ENCODE peak calls at places on chromosomes 6 and 20, in seven cellular contexts. K is stomach, B is H1, E is transverse colon, X is prostate gland, D is testis, R is body of pancreas. C is an unnamed sample.

GRCh38 chr6:163151212-163151611 is 263.3 kb upstream of the QKI start:
- DNase-seq in K (no peak), B (no peak), E (no peak), X (no peak), D (no peak), R (no peak), C (no peak)

GRCh38 chr20:50110141-50111047 is 2.6 kb downstream of the UBE2V1 start:
- DNase-seq in K (peak), B (no peak), E (peak), X (no peak), D (no peak), R (peak), C (peak)

GRCh38 chr20:36051318-36052116 is 83.1 kb downstream of the CNBD2 start:
- DNase-seq in K (no peak), B (no peak), E (no peak), X (no peak), D (no peak), R (no peak), C (peak)

GRCh38 chr6:90362273-90362672 is 65.6 kb upstream of the BACH2 start:
- DNase-seq in K (no peak), B (no peak), E (no peak), X (no peak), D (no peak), R (no peak), C (no peak)

GRCh38 chr20:60408435-60408834 is 450.2 kb downstream of the CDH26 start:
- DNase-seq in K (no peak), B (no peak), E (no peak), X (no peak), D (no peak), R (no peak), C (no peak)

GRCh38 chr6:125107896-125108295 is 45.7 kb upstream of the TPD52L1 start:
- DNase-seq in K (no peak), B (no peak), E (no peak), X (no peak), D (no peak), R (no peak), C (no peak)

GRCh38 chr20:38125157-38126056 is 39.7 kb downstream of the TGM2 start:
- DNase-seq in K (peak), B (no peak), E (peak), X (peak), D (peak), R (peak), C (no peak)

GRCh38 chr6:12992770-12993169 is 276.2 kb downstream of the PHACTR1 start:
- DNase-seq in K (no peak), B (no peak), E (no peak), X (no peak), D (no peak), R (peak), C (no peak)

GRCh38 chr6:143225929-143226328 is 165.2 kb downstream of the AIG1 start:
- DNase-seq in K (no peak), B (no peak), E (no peak), X (no peak), D (no peak), R (no peak), C (no peak)

GRCh38 chr6:9523462-9523861 is 891.4 kb downstream of the TFAP2A start:
- DNase-seq in K (no peak), B (no peak), E (no peak), X (no peak), D (no peak), R (no peak), C (no peak)

GRCh38 chr6:79737172-79737571 is 106.0 kb downstream of the SH3BGRL2 start:
- DNase-seq in K (no peak), B (no peak), E (peak), X (peak), D (peak), R (no peak), C (no peak)

GRCh38 chr6:148509789-148510581 is 167.3 kb downstream of the SASH1 start:
- DNase-seq in K (no peak), B (no peak), E (peak), X (no peak), D (peak), R (no peak), C (peak)

GRCh38 chr20:14853079-14853478 is 515.7 kb upstream of the FLRT3 start:
- DNase-seq in K (no peak), B (no peak), E (no peak), X (no peak), D (no peak), R (no peak), C (no peak)

GRCh38 chr6:90397929-90398674 is 101.5 kb upstream of the BACH2 start:
- DNase-seq in K (no peak), B (no peak), E (no peak), X (no peak), D (no peak), R (peak), C (peak)

GRCh38 chr6:1798303-1798964 is 188.7 kb downstream of the FOXC1 start:
- DNase-seq in K (no peak), B (no peak), E (no peak), X (no peak), D (no peak), R (no peak), C (no peak)

GRCh38 chr6:1797801-1798200 is 188.1 kb downstream of the FOXC1 start:
- DNase-seq in K (no peak), B (no peak), E (no peak), X (no peak), D (no peak), R (no peak), C (no peak)

GRCh38 chr6:1792989-1793388 is 183.3 kb downstream of the FOXC1 start:
- DNase-seq in K (no peak), B (no peak), E (peak), X (no peak), D (no peak), R (peak), C (peak)

GRCh38 chr6:1796706-1797529 is 187.2 kb downstream of the FOXC1 start:
- DNase-seq in K (no peak), B (no peak), E (peak), X (no peak), D (no peak), R (peak), C (no peak)

DNA sequence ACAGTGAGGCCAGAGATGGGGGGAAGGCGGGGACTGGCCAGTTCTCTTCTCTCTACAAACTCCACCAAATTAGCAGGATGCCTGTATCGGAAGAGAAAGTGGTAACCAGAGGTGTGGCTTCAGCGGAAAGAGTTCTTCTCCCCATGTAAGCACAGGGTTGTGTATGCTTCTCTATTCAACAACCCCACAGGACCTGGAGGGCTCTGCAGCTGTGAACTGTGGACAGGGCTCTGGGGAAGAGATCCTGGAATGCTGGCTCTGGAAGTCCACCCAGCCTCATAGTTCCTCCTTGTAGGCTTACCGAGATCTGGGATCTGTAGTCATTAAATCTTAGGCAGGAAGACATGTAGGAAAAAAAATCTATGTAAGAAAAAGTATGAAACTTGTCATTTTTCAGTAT is 186.2 kb downstream of the FOXC1 start:
- DNase-seq in K (no peak), B (no peak), E (no peak), X (no peak), D (no peak), R (no peak), C (no peak)
- TF ChIP-seq POLR2A in K (no peak), B (no peak), E (no peak), X (no peak), D (no peak), R (no peak), C (no peak)

DNA sequence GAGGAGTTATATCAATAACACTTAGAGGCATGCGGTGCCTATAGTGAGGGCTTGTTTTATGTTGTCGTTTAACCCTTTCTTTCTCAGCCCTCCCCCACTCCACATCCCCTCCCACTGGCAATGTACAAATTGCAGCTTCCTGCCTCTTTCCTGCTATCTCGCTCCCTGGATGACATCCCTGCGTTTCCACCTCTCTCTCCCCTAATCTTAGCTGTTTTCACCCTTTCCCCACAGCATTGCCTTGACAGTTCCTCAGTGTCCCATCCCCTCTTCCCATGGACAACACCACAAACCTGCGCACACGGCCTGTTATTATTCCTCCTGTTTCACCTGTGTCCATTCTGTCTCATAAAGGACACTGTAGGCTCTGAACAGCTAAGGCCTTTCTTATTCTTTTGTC is 34.5 kb downstream of the MYB start:
- DNase-seq in K (no peak), B (no peak), E (no peak), X (no peak), D (no peak), R (no peak), C (no peak)
- TF ChIP-seq POLR2A in K (no peak), B (no peak), E (no peak), X (no peak), D (no peak), R (no peak), C (no peak)

DNA sequence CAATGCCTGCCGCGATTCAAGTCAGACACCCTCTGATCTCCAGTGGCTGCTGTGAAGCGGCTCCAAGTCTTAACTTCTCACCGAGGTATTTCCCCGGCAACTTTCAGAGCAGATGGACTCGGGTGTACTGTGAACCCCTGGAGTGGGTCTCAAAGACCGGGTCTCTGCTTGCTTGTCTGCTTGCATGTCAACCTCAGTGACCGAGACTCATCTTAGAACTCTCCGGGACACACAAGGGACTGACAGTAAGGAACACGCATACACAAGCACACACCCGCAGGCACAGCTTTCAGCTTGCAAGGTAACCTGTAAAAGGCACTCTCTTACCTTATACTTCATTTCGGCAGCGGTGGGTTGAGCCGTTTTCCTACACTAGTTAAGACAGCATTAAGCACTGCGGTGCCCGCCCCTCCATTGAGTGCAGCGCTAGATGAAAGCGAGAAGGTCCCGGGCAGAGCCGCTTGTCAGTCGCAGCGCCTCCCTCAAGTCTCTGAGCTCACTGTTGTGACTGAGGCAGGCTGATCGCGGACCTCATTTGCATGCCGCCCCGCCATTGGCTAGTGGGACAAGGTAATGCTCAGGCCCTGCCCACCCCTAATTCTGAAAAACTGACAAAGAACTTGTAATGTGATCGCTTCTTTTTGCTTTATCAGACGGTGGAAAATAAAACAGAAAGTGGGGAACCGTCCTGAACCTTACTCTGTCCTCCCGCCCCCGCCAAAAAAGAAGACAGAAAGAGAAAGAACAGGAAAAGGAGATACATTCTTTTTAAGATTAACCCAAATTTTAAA is at the start of gene NEDD9:
- DNase-seq in K (peak), B (peak), E (peak), X (peak), D (peak), R (peak), C (peak)
- TF ChIP-seq POLR2A in K (no peak), B (peak), E (peak), X (peak), D (peak), R (peak), C (peak)

DNA sequence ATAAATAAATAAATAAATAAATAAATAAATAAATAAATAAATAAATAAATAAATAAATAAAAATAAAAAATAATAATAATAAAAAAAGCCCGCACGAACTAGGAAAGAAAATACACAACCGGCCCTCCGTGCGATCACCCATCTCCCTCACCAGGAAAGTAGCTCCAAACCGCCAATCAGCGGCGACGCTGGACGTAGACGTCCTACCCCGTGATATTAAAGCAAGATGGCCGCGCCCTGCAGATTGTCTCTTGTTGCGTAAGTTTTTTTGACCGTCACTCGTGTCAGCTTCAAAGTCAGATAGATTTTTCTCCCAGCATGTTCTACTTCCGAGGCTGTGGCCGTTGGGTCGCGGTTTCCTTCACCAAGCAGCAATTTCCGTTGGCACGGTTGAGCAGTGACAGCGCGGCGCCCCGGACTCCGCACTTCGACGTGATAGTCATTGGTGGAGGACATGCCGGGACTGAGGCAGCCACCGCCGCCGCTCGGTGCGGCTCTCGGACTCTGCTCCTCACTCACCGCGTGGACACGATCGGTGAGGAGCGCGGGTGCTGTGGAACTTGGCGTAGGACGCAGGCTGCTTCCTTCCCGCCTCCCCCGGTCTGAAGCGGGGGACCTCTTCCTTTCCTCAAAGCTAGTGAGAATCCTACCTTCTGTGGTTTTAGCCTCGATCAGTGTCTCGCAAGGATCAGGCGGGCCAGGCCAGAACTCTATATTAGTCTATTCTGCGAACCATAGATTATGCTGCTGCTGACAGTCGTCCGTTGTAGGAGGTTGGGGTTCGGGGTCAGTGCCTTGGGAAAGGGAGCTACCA is at the start of gene MTO1:
- DNase-seq in K (peak), B (no peak), E (peak), X (peak), D (peak), R (peak), C (peak)
- TF ChIP-seq POLR2A in K (no peak), B (peak), E (peak), X (no peak), D (no peak), R (no peak), C (peak)

GRCh38 chr6:11462742-11463414 is 74.7 kb upstream of the TMEM170B start:
- DNase-seq in K (no peak), B (no peak), E (no peak), X (no peak), D (no peak), R (no peak), C (no peak)

GRCh38 chr6:11459002-11459658 is 78.4 kb upstream of the TMEM170B start:
- DNase-seq in K (no peak), B (no peak), E (no peak), X (no peak), D (no peak), R (no peak), C (no peak)

GRCh38 chr6:11460837-11461661 is 76.5 kb upstream of the TMEM170B start:
- DNase-seq in K (no peak), B (no peak), E (no peak), X (no peak), D (no peak), R (no peak), C (no peak)

GRCh38 chr6:11458509-11458908 is 79.0 kb upstream of the TMEM170B start:
- DNase-seq in K (no peak), B (no peak), E (no peak), X (no peak), D (no peak), R (no peak), C (no peak)

GRCh38 chr6:11460001-11460668 is 77.4 kb upstream of the TMEM170B start:
- DNase-seq in K (no peak), B (no peak), E (no peak), X (no peak), D (peak), R (no peak), C (no peak)
- TF ChIP-seq POLR2A in K (no peak), B (no peak), E (no peak), X (no peak), D (no peak), R (no peak), C (no peak)

GRCh38 chr20:59042796-59043621 is 423 bp upstream of the PRELID3B start:
- DNase-seq in K (peak), B (peak), E (peak), X (peak), D (peak), R (peak), C (peak)
- TF ChIP-seq POLR2A in K (no peak), B (no peak), E (no peak), X (no peak), D (no peak), R (no peak), C (peak)

GRCh38 chr20:57372581-57373350 is 18.4 kb upstream of the RBM38 start:
- DNase-seq in K (no peak), B (no peak), E (no peak), X (no peak), D (no peak), R (no peak), C (no peak)

GRCh38 chr20:57369601-57370000 is 18.5 kb downstream of the RAE1 start:
- DNase-seq in K (no peak), B (no peak), E (no peak), X (no peak), D (no peak), R (no peak), C (no peak)

GRCh38 chr20:57371363-57371762 is 19.8 kb upstream of the RBM38 start:
- DNase-seq in K (no peak), B (no peak), E (no peak), X (no peak), D (no peak), R (no peak), C (no peak)

GRCh38 chr20:57372157-57372556 is 19.0 kb upstream of the RBM38 start:
- DNase-seq in K (no peak), B (no peak), E (no peak), X (no peak), D (no peak), R (no peak), C (no peak)

GRCh38 chr20:57370316-57370715 is 19.3 kb downstream of the RAE1 start:
- DNase-seq in K (no peak), B (no peak), E (no peak), X (no peak), D (no peak), R (no peak), C (no peak)
- TF ChIP-seq POLR2A in K (no peak), B (no peak), E (no peak), X (no peak), D (no peak), R (no peak), C (no peak)

DNA sequence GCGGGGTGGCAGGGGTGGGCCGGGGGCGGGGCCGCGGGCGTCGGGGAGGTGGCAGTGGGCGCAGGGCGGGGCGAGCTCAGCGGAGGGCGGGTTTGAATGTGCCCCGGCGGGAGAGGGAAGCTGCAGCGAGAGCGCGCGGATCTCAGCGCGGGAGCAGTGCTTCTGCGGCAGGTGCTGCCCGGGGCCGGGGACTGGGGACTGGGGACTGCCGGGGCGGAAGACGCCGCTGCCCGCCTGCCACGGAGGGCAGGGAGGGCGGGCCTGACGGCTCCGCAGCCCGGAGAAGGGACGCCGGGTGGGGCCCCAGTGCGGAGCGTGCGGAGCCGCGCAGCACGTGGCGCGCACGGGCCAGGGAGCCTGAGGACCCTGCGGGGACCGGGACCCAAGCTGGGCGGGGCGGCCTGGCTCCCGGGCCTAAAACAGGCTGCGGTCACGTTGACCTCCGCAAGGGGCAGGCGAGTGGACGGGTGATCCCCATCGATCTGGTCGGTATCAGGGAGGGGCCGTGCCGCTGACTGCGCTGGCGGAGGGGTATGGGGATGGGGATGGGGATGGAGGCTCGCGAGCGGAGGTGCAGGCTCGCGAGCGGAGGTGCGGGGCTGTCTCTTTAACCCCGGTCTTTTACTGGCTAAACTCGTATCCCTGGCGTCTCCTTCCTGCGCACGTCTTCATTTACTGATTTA is at the start of gene SLC29A1:
- DNase-seq in K (peak), B (no peak), E (peak), X (peak), D (peak), R (peak), C (peak)
- TF ChIP-seq POLR2A in K (no peak), B (peak), E (no peak), X (peak), D (no peak), R (no peak), C (peak)

DNA sequence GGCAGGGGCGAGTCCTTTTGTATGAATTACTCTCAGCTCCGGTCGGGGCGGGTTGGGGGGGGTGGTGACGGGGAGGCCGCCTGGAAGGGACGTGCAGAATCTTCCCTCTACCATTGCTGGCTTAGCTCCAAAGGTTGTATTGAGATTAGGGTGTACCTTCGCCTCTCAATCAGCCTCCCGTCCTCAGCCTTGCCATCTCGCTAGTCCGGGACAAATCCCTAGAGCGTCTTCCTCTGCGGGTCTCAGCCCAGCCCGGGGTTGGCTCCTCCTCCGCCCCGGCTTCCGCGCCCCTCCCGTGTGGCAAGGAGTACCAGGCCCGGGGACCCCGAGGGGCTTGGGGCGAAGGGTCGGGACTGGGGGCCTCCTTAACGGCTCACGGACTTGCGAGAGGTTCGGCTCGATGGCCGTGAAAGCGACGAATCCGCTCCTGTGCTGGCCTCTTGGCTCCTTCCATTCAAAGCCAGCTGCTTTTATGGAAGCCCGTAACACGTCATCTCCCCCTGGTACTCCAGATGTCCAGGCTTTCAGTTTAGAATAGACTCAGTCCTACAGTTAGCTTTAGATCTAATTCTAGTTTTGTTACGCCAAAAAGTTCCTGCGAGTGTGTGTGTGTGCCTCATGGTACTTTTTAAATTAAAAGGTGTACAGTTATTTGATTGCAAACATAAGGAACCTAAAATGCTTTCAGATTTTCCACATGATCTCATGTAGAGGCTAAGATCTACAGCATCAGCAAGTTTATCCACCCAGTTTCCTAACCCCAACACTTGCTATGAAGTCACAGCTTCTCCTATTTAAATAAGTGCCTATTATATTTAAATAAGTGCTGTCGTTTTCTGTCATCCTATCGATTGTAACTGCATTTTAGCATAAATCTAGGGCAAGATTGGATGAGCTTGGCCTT is 771 bp upstream of the EEF1A1 start:
- DNase-seq in K (no peak), B (no peak), E (no peak), X (no peak), D (peak), R (no peak), C (peak)
- TF ChIP-seq POLR2A in K (no peak), B (no peak), E (no peak), X (no peak), D (no peak), R (peak), C (no peak)

C was measured in erythroblast.